ENCODE peak calls at places on chromosomes 4 and X, in seven cellular contexts. M is HepG2, S is HCT116, L is SK-N-SH, I is GM12878, C is H1, W is K562. E is an unnamed sample.

GRCh38 chr4:107575243-107575642 is 144.8 kb downstream of the PAPSS1 start:
- DNase-seq in M (no peak), S (no peak), L (no peak), I (no peak), C (no peak), W (no peak), E (no peak)

GRCh38 chr4:85703098-85703497 is 228.1 kb downstream of the ARHGAP24 start:
- DNase-seq in M (no peak), S (no peak), L (no peak), I (no peak), C (no peak), W (no peak), E (no peak)

GRCh38 chr4:7129871-7130609 is 62.2 kb upstream of the GRPEL1 start:
- DNase-seq in M (no peak), S (no peak), L (no peak), I (no peak), C (no peak), W (no peak), E (no peak)

GRCh38 chrX:49153467-49153866 is 9.1 kb upstream of the MAGIX start:
- DNase-seq in M (no peak), S (no peak), L (no peak), I (no peak), C (no peak), W (no peak), E (no peak)

GRCh38 chr4:170581322-170581721 is 491.6 kb upstream of the AADAT start:
- DNase-seq in M (no peak), S (peak; percentile 35), L (no peak), I (no peak), C (peak; percentile 2), W (no peak), E (no peak)

GRCh38 chr4:93646225-93646930 is 182.2 kb upstream of the ATOH1 start:
- DNase-seq in M (no peak), S (no peak), L (no peak), I (no peak), C (no peak), W (no peak), E (no peak)

GRCh38 chrX:110204986-110205385 is 112.9 kb downstream of the AMMECR1 start:
- DNase-seq in M (no peak), S (no peak), L (no peak), I (no peak), C (no peak), W (no peak), E (no peak)

GRCh38 chr4:18390655-18391369 is 369.3 kb upstream of the LCORL start:
- DNase-seq in M (no peak), S (peak; percentile 23), L (no peak), I (no peak), C (no peak), W (no peak), E (no peak)

GRCh38 chr4:157222764-157223145 is 2.2 kb downstream of the GRIA2 start:
- DNase-seq in M (no peak), S (no peak), L (peak; percentile 65), I (no peak), C (no peak), W (no peak), E (no peak)

GRCh38 chr4:122898370-122899150 is 23.8 kb downstream of the NUDT6 start:
- DNase-seq in M (no peak), S (peak; percentile 82), L (no peak), I (no peak), C (no peak), W (no peak), E (no peak)

GRCh38 chr4:128635141-128635911 is 174.2 kb upstream of the JADE1 start:
- DNase-seq in M (peak; percentile 15), S (no peak), L (no peak), I (no peak), C (no peak), W (peak; percentile 39), E (no peak)

GRCh38 chrX:11151799-11152591 is 40.9 kb downstream of the HCCS start:
- DNase-seq in M (no peak), S (no peak), L (no peak), I (no peak), C (no peak), W (no peak), E (no peak)

GRCh38 chr4:51960486-51960885 is 59.7 kb downstream of the LRRC66 start:
- DNase-seq in M (no peak), S (no peak), L (no peak), I (no peak), C (no peak), W (no peak), E (peak; percentile 47)

GRCh38 chr4:134787315-134787714 is 585.7 kb upstream of the PABPC4L start:
- DNase-seq in M (no peak), S (no peak), L (no peak), I (no peak), C (no peak), W (no peak), E (no peak)

GRCh38 chr4:184437988-184438774 is 36.2 kb downstream of the IRF2 start:
- DNase-seq in M (no peak), S (no peak), L (no peak), I (no peak), C (no peak), W (no peak), E (no peak)

GRCh38 chrX:71159335-71159734 is 14.7 kb downstream of the NLGN3 start:
- DNase-seq in M (no peak), S (no peak), L (no peak), I (no peak), C (no peak), W (no peak), E (no peak)

GRCh38 chr4:169802871-169803270 is 45.1 kb upstream of the HPF1 start:
- DNase-seq in M (no peak), S (no peak), L (no peak), I (no peak), C (no peak), W (no peak), E (no peak)

GRCh38 chrX:2962346-2962745 is 33.2 kb upstream of the ARSD start:
- DNase-seq in M (peak; percentile 3), S (no peak), L (no peak), I (no peak), C (no peak), W (no peak), E (no peak)

GRCh38 chr4:38024203-38024504 is 64.0 kb downstream of the PTTG2 start:
- DNase-seq in M (no peak), S (no peak), L (peak; percentile 47), I (no peak), C (no peak), W (no peak), E (no peak)

GRCh38 chrX:71144651-71145050 is at the start of gene NLGN3:
- DNase-seq in M (no peak), S (no peak), L (peak; percentile 73), I (no peak), C (no peak), W (no peak), E (no peak)

GRCh38 chr4:140884431-140885058 is 128.4 kb upstream of the TBC1D9 start:
- DNase-seq in M (peak; percentile 63), S (peak; percentile 71), L (peak; percentile 39), I (peak; percentile 9), C (peak; percentile 13), W (peak; percentile 29), E (peak; percentile 74)

GRCh38 chrX:56813318-56813837 is 84.3 kb downstream of the NBDY start:
- DNase-seq in M (no peak), S (no peak), L (no peak), I (no peak), C (no peak), W (no peak), E (no peak)

GRCh38 chr4:139973015-139973414 is 181.0 kb downstream of the MAML3 start:
- DNase-seq in M (no peak), S (no peak), L (no peak), I (no peak), C (no peak), W (no peak), E (no peak)

GRCh38 chr4:2484993-2485392 is 16.1 kb downstream of the RNF4 start:
- DNase-seq in M (no peak), S (no peak), L (no peak), I (peak; percentile 62), C (no peak), W (no peak), E (no peak)

GRCh38 chr4:160835789-160836188 is 1328.0 kb downstream of the FSTL5 start:
- DNase-seq in M (no peak), S (peak; percentile 33), L (no peak), I (no peak), C (peak; percentile 57), W (no peak), E (no peak)

DNA sequence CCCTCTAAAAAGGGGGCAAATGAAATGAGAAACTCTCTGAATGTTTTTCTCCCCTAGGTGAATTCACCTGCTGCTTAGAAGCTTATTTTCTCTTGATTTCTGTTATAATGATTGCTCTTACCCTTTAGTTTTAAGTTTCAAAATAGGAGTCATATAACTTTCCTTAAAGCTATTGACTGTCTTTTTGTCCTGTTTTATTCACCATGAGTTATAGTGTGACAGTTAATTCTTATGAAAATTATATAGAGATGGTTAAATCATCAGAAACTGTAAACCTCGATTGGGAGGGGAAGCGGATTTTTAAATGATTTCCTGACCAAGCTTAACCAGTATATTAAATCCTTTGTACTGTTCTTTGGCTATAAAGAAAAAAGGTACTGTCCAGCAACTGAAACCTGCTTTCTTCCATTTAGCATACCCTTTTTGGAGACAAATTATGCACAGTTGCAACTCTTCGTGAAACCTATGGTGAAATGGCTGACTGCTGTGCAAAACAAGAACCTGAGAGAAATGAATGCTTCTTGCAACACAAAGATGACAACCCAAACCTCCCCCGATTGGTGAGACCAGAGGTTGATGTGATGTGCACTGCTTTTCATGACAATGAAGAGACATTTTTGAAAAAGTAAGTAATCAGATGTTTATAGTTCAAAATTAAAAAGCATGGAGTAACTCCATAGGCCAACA is 4.2 kb downstream of the ALB start:
- DNase-seq in M (no peak), S (no peak), L (no peak), I (no peak), C (no peak), W (no peak), E (no peak)
- TF ChIP-seq JUND in M (no peak), S (no peak), L (no peak), I (no peak), C (no peak), W (no peak), E (no peak)

GRCh38 chrX:80430826-80431501 is 10.7 kb downstream of the TENT5D start:
- DNase-seq in M (no peak), S (no peak), L (peak; percentile 1), I (no peak), C (no peak), W (peak; percentile 16), E (peak; percentile 10)
- TF ChIP-seq JUND in M (no peak), S (no peak), L (no peak), I (no peak), C (no peak), W (no peak), E (no peak)

GRCh38 chrX:17412692-17413091 is 37.7 kb downstream of the NHS start:
- DNase-seq in M (no peak), S (peak; percentile 69), L (peak; percentile 14), I (no peak), C (no peak), W (no peak), E (no peak)
- TF ChIP-seq JUND in M (no peak), S (peak; percentile 79), L (peak; percentile 95), I (no peak), C (no peak), W (no peak), E (no peak)

DNA sequence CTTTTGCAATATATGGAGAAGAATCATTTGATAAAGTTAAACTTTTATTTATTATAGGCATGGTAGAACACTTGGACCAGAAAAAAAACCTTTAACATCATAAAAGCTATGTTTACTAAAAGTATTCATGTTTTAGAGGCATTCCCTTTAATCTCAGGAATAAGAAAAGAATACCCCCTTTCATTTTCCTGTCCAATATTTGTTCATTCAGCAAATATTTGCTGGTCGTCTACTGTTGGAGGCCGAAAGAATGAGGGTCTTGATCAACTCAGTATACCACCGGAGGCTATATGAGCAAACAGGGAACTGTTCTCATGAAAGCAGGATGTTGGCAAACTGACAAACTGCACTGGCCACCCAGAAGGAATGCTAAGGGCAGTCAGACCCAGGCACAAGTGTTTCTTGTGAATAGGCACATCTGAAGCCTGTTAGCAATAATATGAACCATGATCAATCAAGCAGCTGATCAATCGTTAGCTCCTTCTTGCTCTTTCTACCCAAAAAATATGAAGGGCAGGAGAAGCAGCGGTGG is 480.8 kb upstream of the FAT1 start:
- DNase-seq in M (peak; percentile 71), S (no peak), L (no peak), I (no peak), C (no peak), W (no peak), E (no peak)
- TF ChIP-seq JUND in M (no peak), S (no peak), L (no peak), I (no peak), C (no peak), W (no peak), E (no peak)